ENCODE peak calls at places on chromosomes 13 and 19, in six cellular contexts. A is A549, X is endothelial cell of umbilical vein, D is K562, U is GM12878, L is HepG2. Y is an unnamed sample.

GRCh38 chr19:43720936-43721335 is 5.1 kb downstream of the IRGC start:
- DNase-seq in D (no peak), X (no peak), U (no peak), A (no peak), L (no peak), Y (no peak)

GRCh38 chr19:8370176-8371010 is 6.4 kb downstream of the ANGPTL4 start:
- DNase-seq in U (no peak), A (no peak), D (no peak), X (no peak), L (no peak), Y (no peak)

GRCh38 chr19:44942067-44942571 is at the start of gene APOC4:
- DNase-seq in U (no peak), A (no peak), D (peak), X (no peak), L (no peak), Y (no peak)

GRCh38 chr19:35484637-35485036 is 5.6 kb downstream of the KRTDAP start:
- DNase-seq in X (no peak), A (no peak), L (no peak), U (peak), D (no peak), Y (peak)

GRCh38 chr19:54030895-54031586 is 32.7 kb downstream of the VSTM1 start:
- DNase-seq in A (no peak), U (no peak), D (peak), X (peak), L (no peak), Y (peak)

GRCh38 chr19:47493378-47494210 is 9.6 kb upstream of the KPTN start:
- DNase-seq in D (no peak), A (no peak), X (no peak), U (no peak), L (no peak), Y (no peak)

GRCh38 chr13:99496322-99497142 is 4.7 kb upstream of the TM9SF2 start:
- DNase-seq in L (peak), D (peak), X (peak), U (peak), A (no peak), Y (peak)

GRCh38 chr19:47615230-47615629 is 6.3 kb downstream of the BICRA start:
- DNase-seq in D (no peak), A (no peak), L (no peak), U (no peak), X (no peak), Y (no peak)

GRCh38 chr13:32791545-32792172 is 205.4 kb downstream of the PDS5B start:
- DNase-seq in A (peak), L (peak), D (no peak), U (peak), X (no peak), Y (peak)

GRCh38 chr13:100381595-100382224 is 206.9 kb downstream of the GGACT start:
- DNase-seq in U (no peak), X (no peak), L (no peak), A (no peak), D (no peak), Y (no peak)

GRCh38 chr19:49502866-49503581 is 6.8 kb downstream of the RPS11 start:
- DNase-seq in A (peak), U (no peak), D (peak), L (peak), X (peak), Y (peak)

GRCh38 chr13:85738696-85739320 is 60.4 kb downstream of the SLITRK6 start:
- DNase-seq in A (no peak), L (no peak), U (no peak), D (no peak), X (no peak), Y (no peak)

GRCh38 chr13:104750377-104750776 is 1684.2 kb upstream of the SLC10A2 start:
- DNase-seq in L (no peak), A (no peak), D (no peak), X (no peak), U (no peak), Y (no peak)

GRCh38 chr19:10454267-10454666 is 33.9 kb downstream of the PDE4A start:
- DNase-seq in X (no peak), D (peak), L (no peak), U (no peak), A (no peak), Y (peak)

GRCh38 chr13:81745391-81745790 is 1404.5 kb upstream of the SPRY2 start:
- DNase-seq in U (no peak), D (no peak), A (no peak), L (no peak), X (no peak), Y (no peak)

GRCh38 chr13:106527806-106528205 is 7.7 kb downstream of the EFNB2 start:
- DNase-seq in U (no peak), A (no peak), L (no peak), X (no peak), D (no peak), Y (no peak)

GRCh38 chr13:39263033-39263432 is 224.8 kb downstream of the NHLRC3 start:
- DNase-seq in X (peak), D (peak), L (peak), U (peak), A (peak), Y (peak)

GRCh38 chr13:67071918-67072598 is 158.1 kb downstream of the PCDH9 start:
- DNase-seq in A (no peak), L (no peak), D (no peak), X (no peak), U (no peak), Y (no peak)

GRCh38 chr13:109272595-109273325 is 513.6 kb downstream of the IRS2 start:
- DNase-seq in U (no peak), X (no peak), L (no peak), D (no peak), A (no peak), Y (no peak)

GRCh38 chr13:97757807-97758206 is 195.7 kb upstream of the IPO5 start:
- DNase-seq in L (no peak), A (no peak), X (no peak), U (no peak), D (no peak), Y (no peak)

GRCh38 chr13:43191561-43191960 is 168.2 kb downstream of the DNAJC15 start:
- DNase-seq in X (no peak), A (no peak), U (no peak), D (no peak), L (no peak), Y (no peak)

GRCh38 chr13:60326273-60326672 is 70.7 kb upstream of the TDRD3 start:
- DNase-seq in D (peak), L (peak), X (no peak), U (no peak), A (no peak), Y (peak)

GRCh38 chr13:32443111-32443510 is 15.2 kb upstream of the N4BP2L1 start:
- DNase-seq in A (peak), X (peak), D (peak), U (peak), L (peak), Y (peak)

GRCh38 chr13:40772765-40773473 is 1.9 kb upstream of the MRPS31 start:
- DNase-seq in X (no peak), L (peak), A (no peak), U (no peak), D (no peak), Y (no peak)

GRCh38 chr13:40770609-40770933 is 419 bp downstream of the MRPS31 start:
- DNase-seq in D (no peak), A (no peak), X (no peak), U (no peak), L (no peak), Y (no peak)

GRCh38 chr13:40774672-40775071 is 3.7 kb upstream of the MRPS31 start:
- DNase-seq in U (no peak), A (no peak), D (no peak), X (no peak), L (no peak), Y (no peak)

GRCh38 chr13:40769970-40770369 is 1.0 kb downstream of the MRPS31 start:
- DNase-seq in A (no peak), D (no peak), X (no peak), L (no peak), U (no peak), Y (no peak)

DNA sequence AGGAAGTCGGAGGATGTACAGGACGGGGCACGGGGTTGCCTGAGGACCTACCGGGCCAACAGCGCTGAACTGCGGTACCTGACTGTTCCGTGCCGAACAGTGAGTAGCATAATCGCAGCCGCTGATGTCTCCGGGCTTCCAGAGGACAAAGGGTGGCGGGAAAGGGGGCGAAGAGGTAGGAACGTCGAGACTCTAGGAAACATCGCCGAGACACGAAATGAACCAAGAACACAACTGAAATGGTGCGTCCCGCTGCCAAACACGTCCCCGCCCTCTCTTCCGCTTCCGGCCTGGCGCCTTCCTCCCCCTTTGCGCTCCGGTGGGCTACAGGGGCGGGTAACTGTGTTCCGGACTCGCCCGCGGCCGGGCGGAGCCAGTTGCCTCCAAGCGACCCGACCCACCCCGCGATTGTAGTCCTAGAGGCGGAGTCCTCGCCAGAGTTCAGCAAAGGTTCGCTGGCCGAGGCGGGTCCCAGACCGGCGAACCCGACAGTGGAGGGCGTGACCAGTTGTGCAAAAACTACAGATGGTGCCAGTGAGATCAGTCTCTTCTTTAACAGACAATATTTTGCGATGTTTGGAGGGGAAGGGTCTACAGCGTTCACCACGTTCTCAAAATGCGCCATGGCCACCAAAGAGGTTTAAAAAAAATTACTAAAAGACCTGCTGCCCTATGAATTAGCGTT is at the start of gene MRPS31:
- DNase-seq in U (peak), L (peak), X (peak), D (peak), A (peak), Y (peak)
- TF ChIP-seq POLR2A in U (peak), L (peak), X (peak), D (peak), A (peak), Y (peak)

GRCh38 chr19:19068659-19069509 is 5.1 kb downstream of the SLC25A42 start:
- DNase-seq in X (no peak), A (no peak), D (no peak), U (peak), L (no peak), Y (no peak)
- TF ChIP-seq MYC in X (no peak), A (no peak), D (no peak), U (no peak), L (no peak), Y (no peak)

GRCh38 chr19:34253711-34254551 is 423 bp upstream of the GARRE1 start:
- DNase-seq in U (no peak), D (peak), L (peak), X (peak), A (no peak), Y (peak)
- TF ChIP-seq POLR2A in U (no peak), D (peak), L (peak), X (peak), A (peak), Y (peak)

GRCh38 chr13:46288570-46289259 is 77.0 kb downstream of the LRRC63 start:
- DNase-seq in D (peak), A (peak), U (peak), X (peak), L (peak), Y (peak)
- TF ChIP-seq MYC in D (no peak), A (no peak), U (no peak), X (no peak), L (no peak), Y (no peak)

GRCh38 chr19:55654833-55655647 is at the start of gene U2AF2:
- DNase-seq in X (peak), U (no peak), A (peak), D (peak), L (peak), Y (peak)
- TF ChIP-seq POLR2A in X (peak), U (peak), A (peak), D (peak), L (peak), Y (peak)

DNA sequence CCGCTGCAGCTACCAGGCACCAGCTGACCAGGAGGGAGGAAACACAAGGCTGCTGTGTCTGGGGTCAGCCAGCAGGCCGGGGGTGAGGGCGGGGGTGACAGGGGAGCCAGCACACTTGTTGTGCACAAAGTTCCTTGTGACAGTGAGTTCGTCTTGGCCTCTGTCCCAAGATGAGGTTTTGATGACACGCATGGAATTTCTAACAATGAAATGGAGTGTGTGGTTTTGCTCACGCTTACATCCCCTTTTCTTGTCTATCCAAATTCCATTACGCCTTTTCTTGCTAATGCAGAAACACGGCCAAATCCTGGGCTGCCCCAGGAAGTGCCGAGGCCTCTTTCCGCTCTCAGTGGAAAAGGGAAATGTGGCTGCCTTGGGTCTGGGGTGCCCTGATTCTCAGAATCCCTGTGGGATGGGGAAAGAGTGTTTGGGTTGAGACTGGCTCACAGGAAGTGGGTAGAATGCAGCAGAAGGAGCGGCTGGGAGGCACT is 73.8 kb downstream of the GADD45B start:
- DNase-seq in D (no peak), L (no peak), A (no peak), U (no peak), X (no peak), Y (peak)
- TF ChIP-seq MYC in D (no peak), L (no peak), A (no peak), U (no peak), X (no peak), Y (no peak)

GRCh38 chr19:58575183-58576041 is 2.3 kb upstream of the MZF1 start:
- DNase-seq in A (peak), U (peak), D (peak), L (peak), X (peak), Y (peak)
- TF ChIP-seq POLR2A in A (peak), U (peak), D (peak), L (peak), X (peak), Y (peak)

GRCh38 chr13:48072304-48072703 is 22.6 kb downstream of the MED4 start:
- DNase-seq in L (no peak), X (no peak), D (no peak), A (no peak), U (no peak), Y (no peak)
- TF ChIP-seq MYC in L (no peak), X (no peak), D (no peak), A (no peak), U (no peak), Y (no peak)

DNA sequence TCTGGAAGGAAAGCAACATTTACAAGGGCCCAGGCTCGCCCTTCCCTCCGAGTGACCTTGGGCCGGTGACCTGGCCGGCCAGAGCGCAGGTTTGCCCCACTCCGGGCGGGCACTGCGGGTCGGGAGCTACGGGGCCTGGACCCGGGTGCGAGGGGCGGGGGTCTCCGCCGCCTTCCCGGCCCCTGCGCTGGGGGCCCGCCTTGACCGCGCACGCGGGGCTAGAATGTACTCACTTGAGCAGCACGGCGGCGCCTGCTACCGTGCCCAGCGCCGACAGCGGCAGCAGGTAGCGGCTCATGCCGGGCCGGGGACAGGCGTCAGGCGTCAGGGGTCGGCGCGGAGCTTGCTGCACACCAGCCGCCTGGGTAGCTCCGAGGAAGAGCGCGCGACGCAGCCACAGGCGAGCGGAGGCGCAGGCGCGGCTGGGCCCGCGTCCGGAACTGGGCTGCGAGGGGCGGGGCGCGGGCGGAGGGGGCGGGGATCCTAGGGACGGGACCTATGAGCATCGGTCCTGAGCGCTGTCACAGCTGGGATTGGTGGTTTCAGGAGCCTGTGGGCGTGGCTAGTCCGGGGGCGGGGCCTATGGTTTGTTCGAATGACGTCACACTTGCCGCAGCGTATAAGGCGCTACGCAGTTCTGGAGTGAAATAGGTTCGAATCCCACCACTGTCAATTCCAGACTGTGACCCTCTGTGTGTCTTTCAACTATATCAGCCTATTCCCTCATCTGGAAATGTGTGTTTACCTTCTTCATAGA is at the start of gene RDH13:
- DNase-seq in A (peak), X (peak), D (peak), L (peak), U (peak), Y (peak)
- TF ChIP-seq POLR2A in A (peak), X (no peak), D (peak), L (peak), U (peak), Y (peak)